ENCODE peak calls at places on chromosomes 7 and 10, in five cellular contexts. One of them, this sample, is unnamed.

GRCh38 chr7:832292-832967 is at the start of gene SUN1:
- ATAC-seq in heart right ventricle: no peak
- ATAC-seq in IMR-90: peak
- ATAC-seq in left lung: peak
- ATAC-seq in RWPE2: peak
- ATAC-seq in this sample: peak

GRCh38 chr10:84665883-84666463 is 337.6 kb downstream of the CCSER2 start:
- ATAC-seq in heart right ventricle: no peak
- ATAC-seq in IMR-90: no peak
- ATAC-seq in left lung: peak
- ATAC-seq in RWPE2: peak
- ATAC-seq in this sample: no peak

GRCh38 chr7:29853072-29853471 is 46.8 kb downstream of the WIPF3 start:
- ATAC-seq in heart right ventricle: no peak
- ATAC-seq in IMR-90: no peak
- ATAC-seq in left lung: no peak
- ATAC-seq in RWPE2: no peak
- ATAC-seq in this sample: no peak

GRCh38 chr7:23205861-23206510 is 24.1 kb downstream of the NUP42 start:
- ATAC-seq in heart right ventricle: peak
- ATAC-seq in IMR-90: no peak
- ATAC-seq in left lung: peak
- ATAC-seq in RWPE2: no peak
- ATAC-seq in this sample: peak

GRCh38 chr7:87199700-87200450 is 19.7 kb downstream of the TMEM243 start:
- ATAC-seq in heart right ventricle: no peak
- ATAC-seq in IMR-90: no peak
- ATAC-seq in left lung: peak
- ATAC-seq in RWPE2: no peak
- ATAC-seq in this sample: no peak

GRCh38 chr10:124091646-124092269 is 1.6 kb downstream of the CHST15 start:
- ATAC-seq in heart right ventricle: peak
- ATAC-seq in IMR-90: no peak
- ATAC-seq in left lung: peak
- ATAC-seq in RWPE2: peak
- ATAC-seq in this sample: peak

GRCh38 chr10:128054163-128054970 is 71.9 kb downstream of the MKI67 start:
- ATAC-seq in heart right ventricle: no peak
- ATAC-seq in IMR-90: no peak
- ATAC-seq in left lung: peak
- ATAC-seq in RWPE2: peak
- ATAC-seq in this sample: peak

GRCh38 chr7:70726951-70727378 is 405.0 kb upstream of the GALNT17 start:
- ATAC-seq in heart right ventricle: no peak
- ATAC-seq in IMR-90: no peak
- ATAC-seq in left lung: no peak
- ATAC-seq in RWPE2: no peak
- ATAC-seq in this sample: no peak

GRCh38 chr7:30799976-30800661 is 28.9 kb downstream of the MINDY4 start:
- ATAC-seq in heart right ventricle: no peak
- ATAC-seq in IMR-90: no peak
- ATAC-seq in left lung: no peak
- ATAC-seq in RWPE2: peak
- ATAC-seq in this sample: no peak

GRCh38 chr7:99090811-99091582 is 52.9 kb downstream of the SMURF1 start:
- ATAC-seq in heart right ventricle: no peak
- ATAC-seq in IMR-90: peak
- ATAC-seq in left lung: no peak
- ATAC-seq in RWPE2: no peak
- ATAC-seq in this sample: no peak

GRCh38 chr7:126574276-126574675 is 678.5 kb downstream of the GRM8 start:
- ATAC-seq in heart right ventricle: no peak
- ATAC-seq in IMR-90: no peak
- ATAC-seq in left lung: peak
- ATAC-seq in RWPE2: peak
- ATAC-seq in this sample: peak

GRCh38 chr10:117615649-117616048 is 73.1 kb downstream of the EMX2 start:
- ATAC-seq in heart right ventricle: no peak
- ATAC-seq in IMR-90: no peak
- ATAC-seq in left lung: no peak
- ATAC-seq in RWPE2: no peak
- ATAC-seq in this sample: no peak

GRCh38 chr7:144824360-144824759 is 11.5 kb downstream of the TPK1 start:
- ATAC-seq in heart right ventricle: no peak
- ATAC-seq in IMR-90: no peak
- ATAC-seq in left lung: no peak
- ATAC-seq in RWPE2: peak
- ATAC-seq in this sample: no peak

GRCh38 chr10:75294518-75294865 is 58.7 kb upstream of the COMTD1 start:
- ATAC-seq in heart right ventricle: peak
- ATAC-seq in IMR-90: peak
- ATAC-seq in left lung: peak
- ATAC-seq in RWPE2: peak
- ATAC-seq in this sample: peak

GRCh38 chr7:112143567-112143966 is 62.6 kb downstream of the DOCK4 start:
- ATAC-seq in heart right ventricle: peak
- ATAC-seq in IMR-90: peak
- ATAC-seq in left lung: peak
- ATAC-seq in RWPE2: no peak
- ATAC-seq in this sample: peak

GRCh38 chr7:109386959-109387358 is 817.3 kb downstream of the DNAJB9 start:
- ATAC-seq in heart right ventricle: no peak
- ATAC-seq in IMR-90: no peak
- ATAC-seq in left lung: no peak
- ATAC-seq in RWPE2: no peak
- ATAC-seq in this sample: no peak

GRCh38 chr10:100735345-100736143 is 9.8 kb upstream of the PAX2 start:
- ATAC-seq in heart right ventricle: no peak
- ATAC-seq in IMR-90: no peak
- ATAC-seq in left lung: no peak
- ATAC-seq in RWPE2: no peak
- ATAC-seq in this sample: no peak

GRCh38 chr7:80039255-80039884 is 95.3 kb upstream of the GNAI1 start:
- ATAC-seq in heart right ventricle: no peak
- ATAC-seq in IMR-90: no peak
- ATAC-seq in left lung: no peak
- ATAC-seq in RWPE2: no peak
- ATAC-seq in this sample: no peak

GRCh38 chr10:29993319-29993876 is 66.0 kb downstream of the JCAD start:
- ATAC-seq in heart right ventricle: no peak
- ATAC-seq in IMR-90: peak
- ATAC-seq in left lung: peak
- ATAC-seq in RWPE2: no peak
- ATAC-seq in this sample: peak

GRCh38 chr7:17123020-17123419 is 175.4 kb upstream of the AHR start:
- ATAC-seq in heart right ventricle: peak
- ATAC-seq in IMR-90: peak
- ATAC-seq in left lung: peak
- ATAC-seq in RWPE2: peak
- ATAC-seq in this sample: peak

GRCh38 chr10:121313119-121313858 is 285.0 kb downstream of the FGFR2 start:
- ATAC-seq in heart right ventricle: no peak
- ATAC-seq in IMR-90: no peak
- ATAC-seq in left lung: no peak
- ATAC-seq in RWPE2: peak
- ATAC-seq in this sample: no peak

GRCh38 chr10:99908512-99908911 is 101.2 kb downstream of the DNMBP start:
- ATAC-seq in heart right ventricle: no peak
- ATAC-seq in IMR-90: no peak
- ATAC-seq in left lung: no peak
- ATAC-seq in RWPE2: peak
- ATAC-seq in this sample: no peak

GRCh38 chr10:70890917-70891431 is 2.6 kb upstream of the PCBD1 start:
- ATAC-seq in heart right ventricle: peak
- ATAC-seq in IMR-90: no peak
- ATAC-seq in left lung: no peak
- ATAC-seq in RWPE2: no peak
- ATAC-seq in this sample: no peak

GRCh38 chr10:123154943-123155505 is 822 bp downstream of the BUB3 start:
- ATAC-seq in heart right ventricle: no peak
- ATAC-seq in IMR-90: peak
- ATAC-seq in left lung: peak
- ATAC-seq in RWPE2: peak
- ATAC-seq in this sample: no peak

GRCh38 chr7:102304668-102305067 is 18.0 kb downstream of the SH2B2 start:
- ATAC-seq in heart right ventricle: no peak
- ATAC-seq in IMR-90: no peak
- ATAC-seq in left lung: no peak
- ATAC-seq in RWPE2: no peak
- ATAC-seq in this sample: no peak

GRCh38 chr7:157513682-157514081 is 176.9 kb downstream of the DNAJB6 start:
- ATAC-seq in heart right ventricle: no peak
- ATAC-seq in IMR-90: no peak
- ATAC-seq in left lung: no peak
- ATAC-seq in RWPE2: no peak
- ATAC-seq in this sample: no peak

GRCh38 chr7:26696978-26697377 is 167.4 kb downstream of the SKAP2 start:
- ATAC-seq in heart right ventricle: no peak
- ATAC-seq in IMR-90: no peak
- ATAC-seq in left lung: no peak
- ATAC-seq in RWPE2: no peak
- ATAC-seq in this sample: no peak

GRCh38 chr10:78686444-78687060 is 382.2 kb upstream of the ZMIZ1 start:
- ATAC-seq in heart right ventricle: no peak
- ATAC-seq in IMR-90: no peak
- ATAC-seq in left lung: no peak
- ATAC-seq in RWPE2: no peak
- ATAC-seq in this sample: no peak

GRCh38 chr10:133523631-133524203 is 3.4 kb upstream of the CYP2E1 start:
- ATAC-seq in heart right ventricle: no peak
- ATAC-seq in IMR-90: no peak
- ATAC-seq in left lung: no peak
- ATAC-seq in RWPE2: no peak
- ATAC-seq in this sample: no peak

GRCh38 chr10:4939224-4940072 is 23.8 kb upstream of the AKR1C1 start:
- ATAC-seq in heart right ventricle: no peak
- ATAC-seq in IMR-90: no peak
- ATAC-seq in left lung: no peak
- ATAC-seq in RWPE2: peak
- ATAC-seq in this sample: no peak

GRCh38 chr7:142313528-142313927 is 55.7 kb upstream of the PRSS58 start:
- ATAC-seq in heart right ventricle: no peak
- ATAC-seq in IMR-90: no peak
- ATAC-seq in left lung: no peak
- ATAC-seq in RWPE2: no peak
- ATAC-seq in this sample: no peak

GRCh38 chr7:101538596-101539459 is 90.3 kb downstream of the MYL10 start:
- ATAC-seq in heart right ventricle: peak
- ATAC-seq in IMR-90: peak
- ATAC-seq in left lung: peak
- ATAC-seq in RWPE2: peak
- ATAC-seq in this sample: peak

GRCh38 chr10:50637003-50637579 is 13.3 kb upstream of the SGMS1 start:
- ATAC-seq in heart right ventricle: no peak
- ATAC-seq in IMR-90: no peak
- ATAC-seq in left lung: no peak
- ATAC-seq in RWPE2: no peak
- ATAC-seq in this sample: no peak

DNA sequence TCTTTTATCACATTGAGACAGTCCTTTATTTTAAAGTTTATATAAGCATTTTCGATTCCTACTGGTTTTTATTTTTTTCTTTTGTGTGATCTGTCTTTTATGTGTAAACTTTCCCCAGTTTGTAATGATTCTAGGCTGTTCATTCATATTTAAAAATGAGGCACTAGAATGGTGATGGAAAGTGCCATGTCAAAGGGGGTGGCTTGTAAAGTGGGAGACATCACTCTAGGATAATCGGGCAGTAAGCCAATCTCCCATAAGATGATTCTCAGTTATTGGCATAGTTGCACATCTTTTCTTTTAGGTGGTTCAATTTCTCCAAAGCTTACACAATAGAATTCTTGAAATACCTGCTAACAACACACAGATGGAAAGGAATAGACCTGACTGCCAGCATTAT is 90.4 kb downstream of the ABCA13 start:
- ATAC-seq in heart right ventricle: no peak
- ATAC-seq in IMR-90: no peak
- ATAC-seq in left lung: no peak
- ATAC-seq in RWPE2: no peak
- ATAC-seq in this sample: no peak
- H3K4me3 ChIP-seq in heart right ventricle: no peak
- H3K4me3 ChIP-seq in IMR-90: no peak
- H3K4me3 ChIP-seq in left lung: no peak
- H3K4me3 ChIP-seq in RWPE2: no peak
- H3K4me3 ChIP-seq in this sample: no peak

GRCh38 chr7:34317039-34317438 is 341.0 kb upstream of the NPSR1 start:
- ATAC-seq in heart right ventricle: no peak
- ATAC-seq in IMR-90: no peak
- ATAC-seq in left lung: no peak
- ATAC-seq in RWPE2: no peak
- ATAC-seq in this sample: no peak
- H3K4me3 ChIP-seq in heart right ventricle: no peak
- H3K4me3 ChIP-seq in IMR-90: no peak
- H3K4me3 ChIP-seq in left lung: no peak
- H3K4me3 ChIP-seq in RWPE2: no peak
- H3K4me3 ChIP-seq in this sample: no peak

DNA sequence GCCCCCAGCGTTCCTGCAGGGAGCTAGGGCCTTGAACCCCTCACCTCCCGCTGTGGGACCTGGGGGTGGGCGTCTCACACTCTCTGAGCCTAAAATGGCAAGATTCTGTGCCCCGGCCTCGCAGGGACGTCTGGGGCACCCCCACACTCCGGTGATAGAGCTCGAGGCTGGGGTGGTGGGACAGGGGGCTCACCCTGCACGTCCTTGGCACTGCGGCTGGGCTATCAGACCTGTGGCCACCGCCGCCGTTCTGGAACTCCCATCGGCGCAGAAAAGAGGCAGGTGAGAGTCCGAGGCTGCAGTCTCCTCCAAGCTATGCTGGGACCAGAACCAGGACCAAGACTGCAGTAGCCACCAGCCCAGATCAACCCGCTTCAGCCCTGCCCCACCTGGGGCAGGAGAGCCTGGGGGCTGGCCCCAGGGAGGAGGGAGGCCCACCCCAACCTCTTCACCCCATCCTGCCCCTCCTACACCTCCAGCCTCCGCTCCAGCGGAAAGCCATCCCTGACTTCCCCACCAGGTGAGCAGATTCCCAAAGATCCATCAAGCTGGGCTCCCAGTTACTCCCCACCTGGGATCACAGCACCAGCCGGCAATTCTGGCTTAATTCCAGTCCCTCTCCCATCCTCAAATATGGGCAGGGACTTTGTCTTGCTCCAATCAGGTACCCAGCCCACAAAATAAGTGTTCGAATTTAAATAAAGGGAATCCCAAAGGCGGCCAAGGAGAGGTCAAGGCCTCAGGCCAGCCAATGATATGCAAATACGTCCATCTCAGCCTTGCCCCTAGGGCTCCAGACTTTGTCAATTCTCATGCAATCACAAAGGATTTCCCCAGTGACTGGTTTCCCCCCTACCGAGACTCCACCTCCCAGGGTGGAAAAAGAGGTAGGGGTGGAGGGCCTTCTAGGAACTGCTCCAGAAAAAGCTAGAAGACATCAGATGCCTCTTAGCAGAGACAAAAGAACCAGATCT is 16.4 kb downstream of the TNRC18 start:
- ATAC-seq in heart right ventricle: no peak
- ATAC-seq in IMR-90: no peak
- ATAC-seq in left lung: no peak
- ATAC-seq in RWPE2: no peak
- ATAC-seq in this sample: no peak
- H3K4me3 ChIP-seq in heart right ventricle: no peak
- H3K4me3 ChIP-seq in IMR-90: no peak
- H3K4me3 ChIP-seq in left lung: no peak
- H3K4me3 ChIP-seq in RWPE2: no peak
- H3K4me3 ChIP-seq in this sample: no peak

GRCh38 chr10:49176310-49177268 is 11.6 kb downstream of the TMEM273 start:
- ATAC-seq in heart right ventricle: peak
- ATAC-seq in IMR-90: peak
- ATAC-seq in left lung: no peak
- ATAC-seq in RWPE2: no peak
- ATAC-seq in this sample: no peak
- H3K4me3 ChIP-seq in heart right ventricle: no peak
- H3K4me3 ChIP-seq in IMR-90: no peak
- H3K4me3 ChIP-seq in left lung: no peak
- H3K4me3 ChIP-seq in RWPE2: no peak
- H3K4me3 ChIP-seq in this sample: no peak